ENCODE peak calls at places on chromosomes 11 and 22, in four cellular contexts. S, H, J and W are unnamed samples.

GRCh38 chr11:19574916-19575315 is 137.7 kb upstream of the NAV2 start:
- DNase-seq in S (no peak), H (no peak), J (no peak), W (no peak)

GRCh38 chr11:3920148-3920852 is 64.8 kb downstream of the STIM1 start:
- DNase-seq in S (peak; percentile 73), H (no peak), J (no peak), W (peak; percentile 79)

GRCh38 chr11:33868646-33869461 is 23.0 kb downstream of the LMO2 start:
- DNase-seq in J (no peak), S (no peak), H (no peak), W (no peak)

GRCh38 chr11:35036642-35037041 is 102.3 kb upstream of the CD44 start:
- DNase-seq in J (no peak), S (no peak), H (no peak), W (no peak)

GRCh38 chr11:115256326-115257197 is 247.7 kb downstream of the CADM1 start:
- DNase-seq in H (peak; percentile 82), S (peak; percentile 25), J (no peak), W (peak; percentile 32)

GRCh38 chr22:20093437-20093836 is 13.4 kb downstream of the DGCR8 start:
- DNase-seq in J (no peak), S (no peak), H (no peak), W (no peak)

GRCh38 chr11:75315439-75315805 is 36.0 kb downstream of the ARRB1 start:
- DNase-seq in J (no peak), S (no peak), H (no peak), W (no peak)

GRCh38 chr11:116225236-116225635 is 547.6 kb downstream of the BUD13 start:
- DNase-seq in J (no peak), S (no peak), H (no peak), W (no peak)

GRCh38 chr11:2586091-2586792 is 113.6 kb downstream of the KCNQ1OT1 start:
- DNase-seq in H (no peak), S (no peak), J (no peak), W (peak; percentile 45)

GRCh38 chr22:25996669-25997068 is 172.6 kb upstream of the SEZ6L start:
- DNase-seq in H (no peak), J (no peak), S (no peak), W (no peak)

GRCh38 chr11:44760917-44761545 is 34.3 kb downstream of the TSPAN18 start:
- DNase-seq in J (peak; percentile 85), S (no peak), H (no peak), W (no peak)

GRCh38 chr11:68009391-68010000 is 631 bp upstream of the ALDH3B1 start:
- DNase-seq in H (peak; percentile 68), S (no peak), J (no peak), W (no peak)

GRCh38 chr11:115306703-115307102 is 197.5 kb downstream of the CADM1 start:
- DNase-seq in H (no peak), J (no peak), S (no peak), W (no peak)